ENCODE peak calls at places on chromosomes 5 and 9, in seven cellular contexts. L, A, O, H, M, B and W are unnamed samples.

GRCh38 chr9:78163834-78164233 is 72.0 kb upstream of the CEP78 start:
- DNase-seq in L (no peak), A (no peak), O (no peak), H (no peak), M (no peak), B (no peak), W (no peak)

GRCh38 chr5:136631176-136631575 is 265.8 kb upstream of the TRPC7 start:
- DNase-seq in L (no peak), A (no peak), O (no peak), H (no peak), M (no peak), B (no peak), W (no peak)

GRCh38 chr5:28310696-28311095 is 1272.3 kb upstream of the CDH9 start:
- DNase-seq in L (no peak), A (no peak), O (no peak), H (no peak), M (no peak), B (no peak), W (no peak)

GRCh38 chr5:34658023-34658422 is 1.9 kb downstream of the RAI14 start:
- DNase-seq in L (no peak), A (no peak), O (peak; percentile 82), H (no peak), M (no peak), B (no peak), W (no peak)

GRCh38 chr5:173325091-173325698 is 3.0 kb downstream of the STC2 start:
- DNase-seq in L (no peak), A (no peak), O (no peak), H (no peak), M (no peak), B (no peak), W (no peak)

GRCh38 chr9:129406278-129407225 is 214.3 kb downstream of the C9orf50 start:
- DNase-seq in L (no peak), A (no peak), O (peak; percentile 62), H (peak; percentile 75), M (no peak), B (no peak), W (no peak)

GRCh38 chr5:61301820-61302563 is 30.1 kb upstream of the ZSWIM6 start:
- DNase-seq in L (no peak), A (no peak), O (peak; percentile 90), H (peak; percentile 91), M (no peak), B (no peak), W (peak; percentile 99)

GRCh38 chr9:114348906-114349482 is 19.3 kb downstream of the ORM2 start:
- DNase-seq in L (peak; percentile 96), A (peak; percentile 86), O (peak; percentile 82), H (peak; percentile 78), M (no peak), B (peak; percentile 74), W (peak; percentile 99)

GRCh38 chr9:130329061-130329460 is 63.5 kb downstream of the HMCN2 start:
- DNase-seq in L (no peak), A (no peak), O (no peak), H (no peak), M (no peak), B (no peak), W (no peak)

GRCh38 chr9:109017493-109017892 is 4.2 kb upstream of the CTNNAL1 start:
- DNase-seq in L (no peak), A (no peak), O (no peak), H (no peak), M (no peak), B (no peak), W (no peak)

GRCh38 chr9:133996531-133997520 is 4.7 kb upstream of the VAV2 start:
- DNase-seq in L (no peak), A (no peak), O (no peak), H (no peak), M (no peak), B (no peak), W (no peak)

GRCh38 chr5:73233053-73233460 is 60.1 kb downstream of the TMEM174 start:
- DNase-seq in L (no peak), A (no peak), O (no peak), H (no peak), M (no peak), B (no peak), W (no peak)